ENCODE peak calls at places on chromosome 5, in six cellular contexts. V is HepG2, L is fibroblast of lung, Q is SK-N-MC, N is GM23248, Z is GM23338. M is an unnamed sample.

GRCh38 chr5:179778591-179778990 is 15.2 kb upstream of the LTC4S start:
- DNase-seq in V (no peak), L (no peak), Q (no peak), N (no peak), Z (no peak), M (no peak)

GRCh38 chr5:4306029-4306428 is 710.4 kb downstream of the IRX1 start:
- DNase-seq in V (no peak), L (no peak), Q (no peak), N (no peak), Z (peak; percentile 3), M (no peak)

GRCh38 chr5:109121225-109121624 is 288.5 kb downstream of the PJA2 start:
- DNase-seq in V (no peak), L (no peak), Q (no peak), N (no peak), Z (no peak), M (no peak)

GRCh38 chr5:97046270-97046982 is 96.0 kb downstream of the LIX1 start:
- DNase-seq in V (no peak), L (peak; percentile 15), Q (no peak), N (peak; percentile 43), Z (peak; percentile 27), M (no peak)

GRCh38 chr5:31585519-31586270 is 53.2 kb upstream of the PDZD2 start:
- DNase-seq in V (no peak), L (peak; percentile 62), Q (no peak), N (peak; percentile 20), Z (no peak), M (no peak)

GRCh38 chr5:56375011-56375410 is 141.9 kb upstream of the ANKRD55 start:
- DNase-seq in V (no peak), L (no peak), Q (no peak), N (no peak), Z (no peak), M (no peak)

GRCh38 chr5:167916261-167916660 is 375.2 kb upstream of the WWC1 start:
- DNase-seq in V (no peak), L (peak; percentile 92), Q (no peak), N (peak; percentile 38), Z (no peak), M (no peak)

GRCh38 chr5:129460951-129461815 is 1.1 kb downstream of the ADAMTS19 start:
- DNase-seq in V (no peak), L (peak; percentile 36), Q (no peak), N (peak; percentile 6), Z (peak; percentile 82), M (peak; percentile 80)

GRCh38 chr5:16695779-16696178 is 79.0 kb upstream of the RETREG1 start:
- DNase-seq in V (no peak), L (no peak), Q (no peak), N (peak; percentile 60), Z (no peak), M (no peak)

GRCh38 chr5:54567996-54568395 is 50.4 kb downstream of the SNX18 start:
- DNase-seq in V (no peak), L (no peak), Q (no peak), N (no peak), Z (no peak), M (no peak)

GRCh38 chr5:94562327-94562971 is 56.0 kb downstream of the KIAA0825 start:
- DNase-seq in V (no peak), L (no peak), Q (no peak), N (no peak), Z (no peak), M (no peak)

GRCh38 chr5:72180925-72181324 is 73.7 kb downstream of the MAP1B start:
- DNase-seq in V (no peak), L (no peak), Q (no peak), N (peak; percentile 55), Z (no peak), M (no peak)

GRCh38 chr5:72183231-72183630 is 76.0 kb downstream of the MAP1B start:
- DNase-seq in V (no peak), L (peak; percentile 34), Q (no peak), N (no peak), Z (peak; percentile 45), M (peak; percentile 76)

GRCh38 chr5:72179816-72180440 is 72.7 kb downstream of the MAP1B start:
- DNase-seq in V (no peak), L (peak; percentile 48), Q (no peak), N (peak; percentile 66), Z (no peak), M (no peak)

GRCh38 chr5:72177538-72177937 is 70.3 kb downstream of the MAP1B start:
- DNase-seq in V (no peak), L (no peak), Q (no peak), N (no peak), Z (no peak), M (no peak)

DNA sequence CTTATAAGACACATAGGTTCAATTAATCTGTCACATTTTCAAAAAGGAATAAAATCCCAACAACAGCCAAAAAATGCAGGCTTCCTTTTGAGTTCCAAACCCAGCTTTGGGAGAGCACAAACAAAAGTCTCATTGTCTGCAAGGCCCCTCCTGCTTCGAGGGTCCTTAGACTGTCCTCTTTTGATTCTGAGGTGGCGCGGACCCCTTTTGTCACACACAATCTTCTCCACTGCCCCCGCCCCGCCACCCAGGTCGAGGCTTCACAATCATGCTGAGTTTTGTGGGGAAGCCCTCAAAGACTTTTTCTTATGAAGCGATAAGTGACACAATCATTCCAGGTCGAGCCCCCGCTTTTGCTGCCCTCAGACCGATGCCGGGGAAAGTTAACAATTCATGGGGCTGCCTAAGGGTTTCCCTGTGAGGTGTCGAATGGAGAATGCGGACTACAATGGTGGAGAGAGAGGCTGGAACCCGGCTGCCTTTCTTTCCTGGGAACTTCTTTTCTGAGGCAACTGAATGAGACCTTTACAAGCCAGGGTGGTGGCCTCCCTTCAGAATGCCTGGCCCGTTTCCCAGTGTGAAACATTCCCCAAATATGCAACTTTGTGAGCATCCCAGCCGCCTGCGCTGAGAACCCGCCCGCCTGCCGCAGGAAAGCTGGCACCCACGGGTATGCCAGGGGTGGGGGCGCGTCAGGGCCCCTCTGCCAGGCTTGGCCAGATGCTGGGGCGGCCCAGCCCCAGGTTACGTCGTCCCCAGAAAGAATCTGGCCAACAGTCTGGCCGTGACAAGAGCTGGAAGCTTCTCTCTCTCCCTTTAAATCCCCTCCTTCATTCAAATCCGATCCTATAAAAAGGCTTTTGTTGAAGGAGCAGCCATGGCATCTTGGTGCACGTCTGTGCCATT is 71.9 kb downstream of the MAP1B start:
- DNase-seq in V (no peak), L (peak; percentile 94), Q (no peak), N (peak; percentile 97), Z (peak; percentile 52), M (peak; percentile 89)
- H3K27ac ChIP-seq in V (no peak overlapping the region), L (peak overlapping the region; percentile 77), Q (no peak overlapping the region), N (peak overlapping the region; percentile 97), Z (peak overlapping the region; percentile 75), M (peak overlapping the region; percentile 99)

GRCh38 chr5:83564069-83564749 is 92.7 kb downstream of the VCAN start:
- DNase-seq in V (peak; percentile 50), L (peak; percentile 44), Q (peak; percentile 40), N (peak; percentile 58), Z (peak; percentile 57), M (peak; percentile 50)

GRCh38 chr5:83563631-83564030 is 92.1 kb downstream of the VCAN start:
- DNase-seq in V (peak; percentile 88), L (peak; percentile 47), Q (no peak), N (no peak), Z (no peak), M (no peak)

GRCh38 chr5:83572271-83572670 is 100.7 kb downstream of the VCAN start:
- DNase-seq in V (no peak), L (no peak), Q (no peak), N (no peak), Z (no peak), M (no peak)

GRCh38 chr5:83570916-83571315 is 99.4 kb downstream of the VCAN start:
- DNase-seq in V (no peak), L (peak; percentile 64), Q (no peak), N (peak; percentile 47), Z (no peak), M (no peak)

GRCh38 chr5:83567741-83568530 is 96.4 kb downstream of the VCAN start:
- DNase-seq in V (peak; percentile 6), L (peak; percentile 98), Q (peak; percentile 81), N (peak; percentile 91), Z (no peak), M (no peak)
- H3K4me3 ChIP-seq in V (no peak overlapping the region), L (no peak overlapping the region), Q (peak overlapping the region; percentile 54), N (peak overlapping the region; percentile 54), Z (no peak overlapping the region), M (no peak overlapping the region)

DNA sequence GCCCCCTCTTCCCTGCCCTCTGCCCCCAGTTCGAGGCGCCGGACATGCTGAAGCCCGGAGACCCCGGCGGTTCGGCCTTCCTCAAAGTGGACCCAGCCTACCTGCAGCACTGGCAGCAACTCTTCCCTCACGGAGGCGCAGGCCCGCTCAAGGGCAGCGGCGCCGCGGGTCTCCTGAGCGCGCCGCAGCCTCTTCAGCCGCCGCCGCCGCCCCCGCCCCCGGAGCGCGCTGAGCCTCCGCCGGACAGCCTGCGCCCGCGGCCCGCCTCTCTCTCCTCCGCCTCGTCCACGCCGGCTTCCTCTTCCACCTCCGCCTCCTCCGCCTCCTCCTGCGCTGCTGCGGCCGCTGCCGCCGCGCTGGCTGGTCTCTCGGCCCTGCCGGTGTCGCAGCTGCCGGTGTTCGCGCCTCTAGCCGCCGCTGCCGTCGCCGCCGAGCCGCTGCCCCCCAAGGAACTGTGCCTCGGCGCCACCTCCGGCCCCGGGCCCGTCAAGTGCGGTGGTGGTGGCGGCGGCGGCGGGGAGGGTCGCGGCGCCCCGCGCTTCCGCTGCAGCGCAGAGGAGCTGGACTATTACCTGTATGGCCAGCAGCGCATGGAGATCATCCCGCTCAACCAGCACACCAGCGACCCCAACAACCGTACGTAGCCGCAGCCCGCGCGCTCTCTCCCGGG is 1.1 kb downstream of the PRDM6 start:
- DNase-seq in V (no peak), L (peak; percentile 25), Q (no peak), N (peak; percentile 70), Z (peak; percentile 71), M (peak; percentile 79)
- TF ChIP-seq EZH2 in V (no peak), L (no peak), Q (peak; percentile 80), N (no peak), Z (no peak), M (no peak)

DNA sequence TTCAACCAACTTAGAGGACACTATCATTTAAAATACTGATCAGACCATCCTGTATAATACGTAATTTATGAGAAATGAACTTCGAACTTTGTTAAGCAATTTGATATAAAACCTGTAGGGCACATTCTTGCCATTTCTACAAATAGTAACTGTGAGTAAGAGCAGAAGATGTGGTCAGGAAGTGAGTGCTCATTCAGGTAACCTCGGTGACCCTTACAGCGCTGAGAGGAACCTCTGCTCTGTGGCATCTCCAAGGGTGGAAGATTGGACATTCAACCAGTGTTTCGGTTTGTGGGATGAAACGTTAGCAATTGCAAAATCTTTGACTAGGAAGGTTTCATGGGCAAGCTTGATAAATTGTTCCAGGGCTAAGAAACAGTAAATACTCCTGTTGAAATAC is 194.8 kb upstream of the IRX2 start:
- DNase-seq in V (no peak), L (no peak), Q (no peak), N (no peak), Z (no peak), M (no peak)
- H3K27ac ChIP-seq in V (no peak overlapping the region), L (no peak overlapping the region), Q (no peak overlapping the region), N (no peak overlapping the region), Z (no peak overlapping the region), M (no peak overlapping the region)

DNA sequence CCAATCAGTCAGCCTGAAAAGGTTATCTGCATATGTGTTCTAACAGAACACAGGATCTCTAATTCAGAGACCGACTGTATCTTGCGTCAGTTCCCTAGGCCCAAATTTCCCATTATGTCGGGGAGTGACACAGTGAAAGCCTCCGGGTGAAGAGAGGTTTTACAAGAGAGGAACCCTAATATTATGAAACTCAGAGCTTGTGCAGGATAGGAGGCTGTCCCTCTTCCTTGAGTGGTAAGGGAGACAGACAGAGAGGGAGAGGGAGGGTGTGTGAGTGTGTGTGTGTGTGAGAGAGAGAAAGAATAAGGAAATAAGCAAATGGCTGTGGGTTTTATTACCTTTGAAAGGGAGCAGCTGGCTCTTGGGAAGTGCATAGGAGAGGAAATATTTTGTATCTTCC is 1.9 kb downstream of the CD14 start:
- DNase-seq in V (no peak), L (no peak), Q (no peak), N (no peak), Z (no peak), M (no peak)
- H3K4me3 ChIP-seq in V (no peak overlapping the region), L (no peak overlapping the region), Q (no peak overlapping the region), N (no peak overlapping the region), Z (no peak overlapping the region), M (no peak overlapping the region)

M was measured in neural progenitor cell.